ENCODE peak calls at places on chromosomes 13 and 19, in five cellular contexts. P is left lung, N is progenitor cell of endocrine pancreas, T is LHCN-M2, R is nephron progenitor cell. X is an unnamed sample.

GRCh38 chr19:8631425-8631819 is 989 bp downstream of the NFILZ start:
- DNase-seq in P (no peak), N (no peak), T (no peak), R (peak; percentile 25), X (no peak)

GRCh38 chr19:10816691-10817090 is 19.3 kb downstream of the TMED1 start:
- DNase-seq in P (peak; percentile 71), N (no peak), T (no peak), R (no peak), X (no peak)

GRCh38 chr13:110390572-110390971 is 83.5 kb downstream of the COL4A2 start:
- DNase-seq in P (no peak), N (no peak), T (peak; percentile 90), R (no peak), X (no peak)

GRCh38 chr13:28470286-28470685 is 24.6 kb downstream of the FLT1 start:
- DNase-seq in P (no peak), N (no peak), T (no peak), R (no peak), X (no peak)

GRCh38 chr13:76823969-76824368 is 62.2 kb downstream of the KCTD12 start:
- DNase-seq in P (no peak), N (no peak), T (no peak), R (no peak), X (no peak)

GRCh38 chr19:56161534-56161933 is 14.3 kb upstream of the GALP start:
- DNase-seq in P (no peak), N (no peak), T (no peak), R (no peak), X (no peak)

GRCh38 chr19:6556480-6556879 is 25.7 kb downstream of the TNFSF9 start:
- DNase-seq in P (no peak), N (no peak), T (peak; percentile 11), R (no peak), X (no peak)

GRCh38 chr19:13110099-13110610 is 6.4 kb downstream of the TRMT1 start:
- DNase-seq in P (no peak), N (no peak), T (no peak), R (no peak), X (no peak)

GRCh38 chr19:39083983-39084731 is at the start of gene ACP7:
- DNase-seq in P (peak; percentile 71), N (no peak), T (no peak), R (peak; percentile 37), X (no peak)

GRCh38 chr19:35150445-35150844 is 4.1 kb upstream of the FXYD5 start:
- DNase-seq in P (no peak), N (no peak), T (no peak), R (no peak), X (no peak)

GRCh38 chr13:111460548-111461444 is 140.4 kb downstream of the TEX29 start:
- DNase-seq in P (no peak), N (no peak), T (peak; percentile 44), R (peak; percentile 47), X (no peak)

GRCh38 chr19:2032296-2032941 is 16.9 kb upstream of the BTBD2 start:
- DNase-seq in P (peak; percentile 99), N (no peak), T (peak; percentile 96), R (no peak), X (peak; percentile 98)

GRCh38 chr19:3968556-3969434 is 2.1 kb downstream of the DAPK3 start:
- DNase-seq in P (no peak), N (peak; percentile 71), T (peak; percentile 98), R (peak; percentile 76), X (peak; percentile 81)

GRCh38 chr19:17405250-17406038 is at the start of gene BST2:
- DNase-seq in P (peak; percentile 87), N (no peak), T (no peak), R (no peak), X (peak; percentile 75)

GRCh38 chr13:94494021-94494420 is 14.5 kb upstream of the DCT start:
- DNase-seq in P (no peak), N (no peak), T (no peak), R (no peak), X (no peak)

GRCh38 chr13:36818483-36819063 is 449 bp upstream of the RFXAP start:
- DNase-seq in P (no peak), N (no peak), T (no peak), R (no peak), X (no peak)

GRCh38 chr13:62846302-62846701 is 1430.7 kb upstream of the PCDH20 start:
- DNase-seq in P (no peak), N (no peak), T (no peak), R (no peak), X (no peak)

X was measured in lower lobe of right lung.